ENCODE peak calls at places on chromosomes 16 and 17, in four cellular contexts. One of them, this sample, is unnamed.

GRCh38 chr17:8556074-8556473 is 74.5 kb downstream of the MYH10 start:
- DNase-seq in GM12878: no peak
- DNase-seq in K562: no peak
- DNase-seq in HL-60: no peak
- DNase-seq in this sample: no peak

GRCh38 chr16:79295746-79296145 is 304.8 kb downstream of the MAF start:
- DNase-seq in GM12878: no peak
- DNase-seq in K562: no peak
- DNase-seq in HL-60: no peak
- DNase-seq in this sample: no peak

GRCh38 chr16:89504061-89504460 is 4.1 kb upstream of the SPG7 start:
- DNase-seq in GM12878: no peak
- DNase-seq in K562: no peak
- DNase-seq in HL-60: no peak
- DNase-seq in this sample: no peak

GRCh38 chr16:24838554-24839266 is 7.1 kb upstream of the SLC5A11 start:
- DNase-seq in GM12878: no peak
- DNase-seq in HL-60: peak; percentile 62
- DNase-seq in K562: peak; percentile 80
- DNase-seq in this sample: no peak

GRCh38 chr17:41806685-41807445 is 4.9 kb downstream of the P3H4 start:
- DNase-seq in K562: no peak
- DNase-seq in HL-60: no peak
- DNase-seq in GM12878: no peak
- DNase-seq in this sample: no peak

GRCh38 chr17:13420294-13421277 is 181.1 kb downstream of the HS3ST3A1 start:
- DNase-seq in HL-60: no peak
- DNase-seq in GM12878: no peak
- DNase-seq in K562: peak; percentile 4
- DNase-seq in this sample: no peak

GRCh38 chr17:72370819-72371218 is 250.0 kb downstream of the SOX9 start:
- DNase-seq in GM12878: no peak
- DNase-seq in K562: peak; percentile 16
- DNase-seq in HL-60: no peak
- DNase-seq in this sample: no peak

GRCh38 chr17:34412534-34412933 is 49.5 kb upstream of the CCL1 start:
- DNase-seq in K562: peak; percentile 21
- DNase-seq in GM12878: no peak
- DNase-seq in HL-60: no peak
- DNase-seq in this sample: no peak

GRCh38 chr16:77323695-77324094 is 111.1 kb downstream of the ADAMTS18 start:
- DNase-seq in HL-60: no peak
- DNase-seq in K562: no peak
- DNase-seq in GM12878: no peak
- DNase-seq in this sample: no peak

GRCh38 chr16:69773255-69773947 is 11.3 kb downstream of the WWP2 start:
- DNase-seq in HL-60: no peak
- DNase-seq in K562: no peak
- DNase-seq in GM12878: no peak
- DNase-seq in this sample: no peak

GRCh38 chr16:23524001-23524400 is 13.7 kb upstream of the GGA2 start:
- DNase-seq in GM12878: no peak
- DNase-seq in K562: no peak
- DNase-seq in HL-60: no peak
- DNase-seq in this sample: no peak

GRCh38 chr17:42618442-42619150 is 9.1 kb downstream of the TUBG1 start:
- DNase-seq in HL-60: no peak
- DNase-seq in K562: peak; percentile 65
- DNase-seq in GM12878: peak; percentile 93
- DNase-seq in this sample: peak; percentile 50

GRCh38 chr17:57458718-57459285 is 202.5 kb downstream of the MSI2 start:
- DNase-seq in K562: no peak
- DNase-seq in GM12878: no peak
- DNase-seq in HL-60: no peak
- DNase-seq in this sample: no peak

GRCh38 chr17:11693284-11693683 is 95.0 kb downstream of the DNAH9 start:
- DNase-seq in GM12878: no peak
- DNase-seq in HL-60: no peak
- DNase-seq in K562: no peak
- DNase-seq in this sample: no peak
- TF ChIP-seq SPI1 in GM12878: no peak
- TF ChIP-seq SPI1 in HL-60: no peak
- TF ChIP-seq SPI1 in K562: no peak
- TF ChIP-seq SPI1 in this sample: no peak

GRCh38 chr17:47305302-47305923 is 18.3 kb upstream of the EFCAB13 start:
- DNase-seq in K562: no peak
- DNase-seq in GM12878: no peak
- DNase-seq in HL-60: no peak
- DNase-seq in this sample: no peak
- TF ChIP-seq SPI1 in K562: no peak
- TF ChIP-seq SPI1 in GM12878: no peak
- TF ChIP-seq SPI1 in HL-60: no peak
- TF ChIP-seq SPI1 in this sample: no peak

DNA sequence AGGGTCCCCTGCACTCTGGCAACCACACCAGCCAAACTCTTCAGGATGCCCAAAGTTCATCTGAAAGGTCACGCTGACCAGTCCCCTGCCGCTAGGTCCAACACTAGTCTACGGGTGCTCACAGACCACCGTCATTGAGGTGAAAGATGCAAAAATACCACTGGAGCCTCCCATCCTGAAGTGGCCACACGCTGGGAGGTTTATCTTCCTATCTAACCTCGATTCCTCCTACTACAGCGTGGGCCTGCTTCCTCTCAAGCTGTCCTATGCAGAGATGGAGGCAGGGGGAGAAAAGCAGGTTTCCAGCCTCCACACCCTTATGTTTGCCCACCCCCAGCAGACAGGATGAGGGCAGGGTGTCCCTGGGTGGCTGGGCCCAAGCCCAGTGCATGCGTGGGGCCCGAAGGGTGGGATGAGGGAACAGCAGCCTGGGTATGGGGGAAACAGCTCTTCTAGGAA is 6.3 kb downstream of the SRCIN1 start:
- DNase-seq in GM12878: no peak
- DNase-seq in K562: no peak
- DNase-seq in HL-60: no peak
- DNase-seq in this sample: no peak
- TF ChIP-seq SPI1 in GM12878: no peak
- TF ChIP-seq SPI1 in K562: no peak
- TF ChIP-seq SPI1 in HL-60: no peak
- TF ChIP-seq SPI1 in this sample: no peak

GRCh38 chr17:30000001-30000754 is 58.7 kb downstream of the EFCAB5 start:
- DNase-seq in K562: no peak
- DNase-seq in HL-60: no peak
- DNase-seq in GM12878: no peak
- DNase-seq in this sample: no peak
- TF ChIP-seq SPI1 in K562: no peak
- TF ChIP-seq SPI1 in HL-60: no peak
- TF ChIP-seq SPI1 in GM12878: no peak
- TF ChIP-seq SPI1 in this sample: no peak

DNA sequence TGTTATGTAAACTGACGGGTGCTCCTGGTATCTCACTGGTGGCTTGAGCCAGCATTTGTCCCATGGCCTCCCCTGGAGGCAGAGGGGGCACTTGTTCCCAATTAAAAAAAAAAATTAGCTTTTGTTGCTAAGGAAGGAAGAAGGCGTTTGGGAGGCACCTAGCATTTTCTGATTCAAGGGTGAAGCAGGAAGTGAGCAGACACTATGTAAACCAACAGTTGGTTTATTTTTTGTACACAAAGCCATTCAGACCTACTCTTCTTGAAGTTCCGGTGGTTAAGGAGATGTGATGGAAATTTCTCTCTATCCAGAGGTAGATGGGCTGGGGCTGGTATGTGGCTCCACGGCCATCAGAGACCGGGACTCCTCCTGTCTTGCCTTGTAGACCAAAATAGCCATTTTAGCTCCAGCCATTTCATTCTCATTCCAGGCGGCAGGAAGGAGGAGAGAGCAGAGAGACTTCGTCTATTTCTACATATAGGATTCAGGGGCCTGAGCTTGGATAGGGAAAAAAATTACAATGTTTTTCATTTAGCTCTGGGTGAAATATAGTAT is 103.0 kb downstream of the SNX29 start:
- DNase-seq in GM12878: no peak
- DNase-seq in HL-60: no peak
- DNase-seq in K562: no peak
- DNase-seq in this sample: no peak
- TF ChIP-seq SPI1 in GM12878: no peak
- TF ChIP-seq SPI1 in HL-60: no peak
- TF ChIP-seq SPI1 in K562: no peak
- TF ChIP-seq SPI1 in this sample: peak; percentile 23

This sample was measured in GM12891.